ENCODE peak calls at places on chromosomes 11 and 22, in five cellular contexts. One of them, this sample, is unnamed.

GRCh38 chr11:64959498-64959897 is 12.4 kb downstream of the MAJIN start:
- DNase-seq in H9: no peak
- DNase-seq in IMR-90: no peak
- DNase-seq in mesenchymal stem cell: no peak
- DNase-seq in trophoblast cell: no peak
- DNase-seq in this sample: no peak

GRCh38 chr22:41003041-41003440 is 51.9 kb downstream of the RBX1 start:
- DNase-seq in H9: no peak
- DNase-seq in IMR-90: no peak
- DNase-seq in mesenchymal stem cell: no peak
- DNase-seq in trophoblast cell: peak
- DNase-seq in this sample: no peak

GRCh38 chr11:62558669-62559068 is 12.1 kb upstream of the AHNAK start:
- DNase-seq in H9: no peak
- DNase-seq in IMR-90: no peak
- DNase-seq in mesenchymal stem cell: no peak
- DNase-seq in trophoblast cell: peak
- DNase-seq in this sample: no peak

GRCh38 chr11:77386178-77386577 is 84.7 kb upstream of the GDPD4 start:
- DNase-seq in H9: no peak
- DNase-seq in IMR-90: peak
- DNase-seq in mesenchymal stem cell: peak
- DNase-seq in trophoblast cell: no peak
- DNase-seq in this sample: no peak

GRCh38 chr11:61899146-61899841 is 7.9 kb upstream of the FADS3 start:
- DNase-seq in H9: peak
- DNase-seq in IMR-90: peak
- DNase-seq in mesenchymal stem cell: peak
- DNase-seq in trophoblast cell: peak
- DNase-seq in this sample: peak

GRCh38 chr11:83092488-83093384 is 21.0 kb upstream of the RAB30 start:
- DNase-seq in H9: no peak
- DNase-seq in IMR-90: peak
- DNase-seq in mesenchymal stem cell: peak
- DNase-seq in trophoblast cell: peak
- DNase-seq in this sample: no peak

GRCh38 chr11:35725880-35726279 is 63.3 kb downstream of the TRIM44 start:
- DNase-seq in H9: no peak
- DNase-seq in IMR-90: peak
- DNase-seq in mesenchymal stem cell: peak
- DNase-seq in trophoblast cell: no peak
- DNase-seq in this sample: no peak

GRCh38 chr11:72751293-72752087 is 718 bp downstream of the ARAP1 start:
- DNase-seq in H9: no peak
- DNase-seq in IMR-90: no peak
- DNase-seq in mesenchymal stem cell: no peak
- DNase-seq in trophoblast cell: no peak
- DNase-seq in this sample: no peak

GRCh38 chr11:17707833-17708232 is 11.5 kb upstream of the MYOD1 start:
- DNase-seq in H9: no peak
- DNase-seq in IMR-90: no peak
- DNase-seq in mesenchymal stem cell: no peak
- DNase-seq in trophoblast cell: no peak
- DNase-seq in this sample: no peak

GRCh38 chr11:48272551-48273080 is 9.0 kb downstream of the OR4X1 start:
- DNase-seq in H9: peak
- DNase-seq in IMR-90: no peak
- DNase-seq in mesenchymal stem cell: no peak
- DNase-seq in trophoblast cell: no peak
- DNase-seq in this sample: no peak

GRCh38 chr11:111775024-111775710 is 9.0 kb upstream of the PPP2R1B start:
- DNase-seq in H9: no peak
- DNase-seq in IMR-90: peak
- DNase-seq in mesenchymal stem cell: no peak
- DNase-seq in trophoblast cell: no peak
- DNase-seq in this sample: no peak

DNA sequence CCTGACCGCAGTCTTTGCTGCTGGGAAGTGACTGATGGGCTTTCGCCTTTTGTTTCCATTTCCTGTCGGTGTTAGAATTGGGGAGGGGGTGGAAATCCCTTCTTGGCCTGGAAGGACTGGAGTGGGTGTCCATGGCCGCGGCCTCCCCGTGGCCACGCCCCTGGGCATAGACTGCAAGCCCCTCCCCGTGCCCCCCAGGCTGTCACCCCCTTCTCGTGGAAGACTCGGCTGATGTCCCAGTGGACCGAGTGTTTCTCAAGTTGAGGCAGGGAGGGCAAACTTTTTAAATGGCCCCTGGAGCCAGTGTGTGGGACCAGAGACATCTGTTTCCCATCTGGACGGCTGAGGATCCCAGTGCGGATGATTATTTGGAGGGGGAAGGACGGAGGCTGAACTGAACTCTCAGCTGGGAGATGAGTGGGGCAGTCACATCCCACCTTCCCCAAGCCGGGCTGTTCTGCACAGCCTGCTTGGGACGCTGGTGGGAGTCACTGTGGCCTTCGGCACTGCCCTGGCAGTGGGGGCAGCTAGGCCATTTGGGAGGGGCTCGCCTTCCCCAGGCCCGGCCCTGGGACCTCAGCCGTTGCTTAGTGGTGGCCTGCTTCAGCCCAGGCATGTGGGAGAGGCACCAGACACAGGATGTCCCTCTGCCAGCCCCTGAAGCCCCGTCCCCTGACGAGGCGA is 1.6 kb downstream of the CD81 start:
- DNase-seq in H9: no peak
- DNase-seq in IMR-90: peak
- DNase-seq in mesenchymal stem cell: peak
- DNase-seq in trophoblast cell: no peak
- DNase-seq in this sample: no peak
- H3K23ac ChIP-seq in H9: no peak
- H3K23ac ChIP-seq in IMR-90: peak
- H3K23ac ChIP-seq in mesenchymal stem cell: peak
- H3K23ac ChIP-seq in trophoblast cell: no peak
- H3K23ac ChIP-seq in this sample: no peak

GRCh38 chr11:123517559-123518364 is 87.7 kb downstream of the GRAMD1B start:
- DNase-seq in H9: no peak
- DNase-seq in IMR-90: no peak
- DNase-seq in mesenchymal stem cell: no peak
- DNase-seq in trophoblast cell: no peak
- DNase-seq in this sample: no peak

GRCh38 chr11:123516238-123516637 is 86.2 kb downstream of the GRAMD1B start:
- DNase-seq in H9: no peak
- DNase-seq in IMR-90: no peak
- DNase-seq in mesenchymal stem cell: no peak
- DNase-seq in trophoblast cell: no peak
- DNase-seq in this sample: no peak

GRCh38 chr11:123519797-123520193 is 89.7 kb downstream of the GRAMD1B start:
- DNase-seq in H9: no peak
- DNase-seq in IMR-90: no peak
- DNase-seq in mesenchymal stem cell: no peak
- DNase-seq in trophoblast cell: no peak
- DNase-seq in this sample: no peak

GRCh38 chr11:123519055-123519796 is 89.2 kb downstream of the GRAMD1B start:
- DNase-seq in H9: peak
- DNase-seq in IMR-90: peak
- DNase-seq in mesenchymal stem cell: no peak
- DNase-seq in trophoblast cell: no peak
- DNase-seq in this sample: no peak

DNA sequence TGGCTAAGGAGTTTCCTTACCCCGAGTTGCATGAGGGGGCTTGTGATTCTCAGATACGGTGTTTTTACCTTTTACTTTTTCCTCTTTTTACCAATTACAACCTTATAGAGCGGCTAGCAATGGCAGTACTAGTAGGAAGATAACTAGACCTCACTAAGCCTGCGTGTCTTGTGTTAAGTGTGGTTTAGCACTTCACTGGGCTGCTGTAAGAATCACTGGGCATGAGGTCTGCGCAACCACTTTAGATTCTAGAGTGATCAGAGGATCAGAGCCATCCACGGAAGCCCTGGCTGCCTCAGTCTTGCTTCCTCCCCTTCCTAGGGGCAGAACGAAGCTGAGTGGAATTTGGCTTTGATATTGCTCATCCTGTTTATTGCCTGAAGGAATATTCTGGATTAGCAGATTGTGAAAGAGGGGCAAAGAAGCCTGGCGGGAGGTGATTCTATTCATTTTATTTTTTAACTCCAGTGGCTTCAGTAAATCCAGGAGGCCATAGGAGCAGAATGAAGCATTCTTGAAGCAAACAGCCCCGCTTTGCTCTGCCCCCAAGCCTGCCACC is 88.5 kb downstream of the GRAMD1B start:
- DNase-seq in H9: no peak
- DNase-seq in IMR-90: no peak
- DNase-seq in mesenchymal stem cell: no peak
- DNase-seq in trophoblast cell: no peak
- DNase-seq in this sample: no peak
- H4K91ac ChIP-seq in H9: no peak
- H4K91ac ChIP-seq in IMR-90: no peak
- H4K91ac ChIP-seq in mesenchymal stem cell: no peak
- H4K91ac ChIP-seq in trophoblast cell: no peak
- H4K91ac ChIP-seq in this sample: no peak

GRCh38 chr22:47029244-47030001 is 267.0 kb downstream of the TBC1D22A start:
- DNase-seq in H9: no peak
- DNase-seq in IMR-90: no peak
- DNase-seq in mesenchymal stem cell: no peak
- DNase-seq in trophoblast cell: no peak
- DNase-seq in this sample: no peak
- H3K23ac ChIP-seq in H9: no peak
- H3K23ac ChIP-seq in IMR-90: no peak
- H3K23ac ChIP-seq in mesenchymal stem cell: no peak
- H3K23ac ChIP-seq in trophoblast cell: no peak
- H3K23ac ChIP-seq in this sample: peak

DNA sequence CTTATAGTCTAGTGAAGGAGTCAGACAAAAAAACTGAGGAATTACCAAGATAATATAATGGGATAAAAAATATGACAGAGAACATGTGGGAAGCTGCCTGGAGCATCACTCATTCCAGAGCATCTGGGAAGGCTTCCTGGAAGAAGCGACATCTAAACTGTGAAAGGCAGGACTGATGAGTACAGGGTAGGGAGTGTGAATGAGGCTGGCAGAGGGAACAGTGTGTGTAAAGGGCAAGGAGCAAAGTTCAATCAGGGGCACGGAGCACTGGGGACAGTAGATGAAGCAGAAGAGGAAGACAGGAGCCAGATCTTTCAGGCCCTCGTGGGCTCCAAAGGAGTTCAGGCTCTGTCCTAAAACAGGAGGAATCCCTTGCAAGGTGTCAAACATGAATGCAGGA is 55.8 kb upstream of the PRDM11 start:
- DNase-seq in H9: no peak
- DNase-seq in IMR-90: no peak
- DNase-seq in mesenchymal stem cell: no peak
- DNase-seq in trophoblast cell: no peak
- DNase-seq in this sample: no peak
- H4K91ac ChIP-seq in H9: no peak
- H4K91ac ChIP-seq in IMR-90: peak
- H4K91ac ChIP-seq in mesenchymal stem cell: peak
- H4K91ac ChIP-seq in trophoblast cell: no peak
- H4K91ac ChIP-seq in this sample: no peak

DNA sequence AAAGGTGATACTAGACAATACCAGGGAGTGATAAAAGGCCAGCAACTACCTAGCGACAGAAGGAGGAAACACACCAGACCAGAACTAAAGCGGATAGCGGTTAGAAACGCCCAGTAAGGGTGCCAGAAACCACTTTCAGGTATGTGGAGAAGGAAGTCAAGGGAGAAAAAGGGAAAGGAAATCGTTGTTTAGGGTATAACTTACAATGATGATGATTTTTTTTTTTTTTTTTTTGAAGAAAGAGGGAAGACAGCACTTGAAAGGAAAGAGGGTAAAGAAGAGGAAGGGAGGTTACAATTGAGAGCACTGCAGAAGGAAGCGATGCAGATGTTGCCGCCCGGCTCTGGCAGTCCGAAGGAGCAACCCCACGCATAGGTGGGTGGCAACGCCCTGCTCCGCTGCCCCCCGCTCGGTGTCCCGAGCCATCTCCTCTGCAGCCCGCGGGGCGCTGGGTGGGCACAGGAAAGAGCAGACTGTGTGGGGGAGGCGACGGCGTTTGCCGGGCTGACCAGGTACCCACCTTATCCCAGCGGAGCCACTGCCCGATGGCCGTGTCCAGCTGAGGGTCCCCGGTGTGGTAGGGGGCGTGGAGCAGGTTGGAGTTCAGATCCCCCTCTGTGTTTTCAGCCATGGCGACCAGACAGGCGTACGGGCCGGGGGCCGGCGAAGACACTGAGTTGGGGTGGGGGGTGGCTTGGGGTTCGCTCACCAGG is 546 bp downstream of the PGM2L1 start:
- DNase-seq in H9: peak
- DNase-seq in IMR-90: peak
- DNase-seq in mesenchymal stem cell: peak
- DNase-seq in trophoblast cell: peak
- DNase-seq in this sample: peak
- H3K23ac ChIP-seq in H9: no peak
- H3K23ac ChIP-seq in IMR-90: peak
- H3K23ac ChIP-seq in mesenchymal stem cell: peak
- H3K23ac ChIP-seq in trophoblast cell: peak
- H3K23ac ChIP-seq in this sample: peak

GRCh38 chr22:36359172-36359973 is 28.4 kb downstream of the MYH9 start:
- DNase-seq in H9: no peak
- DNase-seq in IMR-90: no peak
- DNase-seq in mesenchymal stem cell: no peak
- DNase-seq in trophoblast cell: no peak
- DNase-seq in this sample: no peak
- H4K91ac ChIP-seq in H9: no peak
- H4K91ac ChIP-seq in IMR-90: peak
- H4K91ac ChIP-seq in mesenchymal stem cell: no peak
- H4K91ac ChIP-seq in trophoblast cell: no peak
- H4K91ac ChIP-seq in this sample: no peak

GRCh38 chr11:57499983-57500461 is 15.5 kb downstream of the SLC43A1 start:
- DNase-seq in H9: no peak
- DNase-seq in IMR-90: no peak
- DNase-seq in mesenchymal stem cell: no peak
- DNase-seq in trophoblast cell: no peak
- DNase-seq in this sample: no peak
- H3K23ac ChIP-seq in H9: no peak
- H3K23ac ChIP-seq in IMR-90: no peak
- H3K23ac ChIP-seq in mesenchymal stem cell: no peak
- H3K23ac ChIP-seq in trophoblast cell: no peak
- H3K23ac ChIP-seq in this sample: no peak

GRCh38 chr11:118918686-118919280 is 6.9 kb downstream of the BCL9L start:
- DNase-seq in H9: no peak
- DNase-seq in IMR-90: peak
- DNase-seq in mesenchymal stem cell: no peak
- DNase-seq in trophoblast cell: no peak
- DNase-seq in this sample: no peak
- H4K91ac ChIP-seq in H9: no peak
- H4K91ac ChIP-seq in IMR-90: peak
- H4K91ac ChIP-seq in mesenchymal stem cell: peak
- H4K91ac ChIP-seq in trophoblast cell: peak
- H4K91ac ChIP-seq in this sample: no peak